ENCODE peak calls at places on chromosomes 4 and X, in nine cellular contexts. R, T, V, E, F, A, D, Y and H are unnamed samples.

GRCh38 chr4:158172558-158173258 is at the start of gene GASK1B:
- DNase-seq in R (peak), T (peak), V (no peak), E (peak), F (no peak), A (no peak), D (no peak), Y (no peak), H (no peak)

GRCh38 chr4:164876680-164877324 is at the start of gene APELA:
- DNase-seq in R (no peak), T (no peak), V (no peak), E (no peak), F (no peak), A (no peak), D (no peak), Y (no peak), H (no peak)

GRCh38 chr4:90181644-90182043 is 54.5 kb downstream of the CCSER1 start:
- DNase-seq in R (no peak), T (no peak), V (no peak), E (no peak), F (no peak), A (no peak), D (no peak), Y (no peak), H (no peak)

GRCh38 chr4:88659890-88660208 is 37.8 kb downstream of the NAP1L5 start:
- DNase-seq in R (no peak), T (no peak), V (no peak), E (no peak), F (no peak), A (no peak), D (no peak), Y (no peak), H (no peak)

GRCh38 chr4:117331817-117332216 is 246.4 kb upstream of the TRAM1L1 start:
- DNase-seq in R (no peak), T (no peak), V (no peak), E (no peak), F (no peak), A (no peak), D (no peak), Y (no peak), H (no peak)

GRCh38 chr4:67762091-67762490 is 7.9 kb upstream of the GNRHR start:
- DNase-seq in R (peak), T (peak), V (no peak), E (no peak), F (no peak), A (no peak), D (no peak), Y (no peak), H (no peak)

GRCh38 chrX:17814059-17814458 is 47.0 kb downstream of the RAI2 start:
- DNase-seq in R (no peak), T (no peak), V (no peak), E (no peak), F (no peak), A (no peak), D (no peak), Y (no peak), H (no peak)

GRCh38 chrX:8849945-8850344 is 48.8 kb upstream of the FAM9A start:
- DNase-seq in R (peak), T (no peak), V (no peak), E (no peak), F (no peak), A (no peak), D (no peak), Y (no peak), H (no peak)

GRCh38 chr4:123844374-123844773 is 447.8 kb downstream of the SPRY1 start:
- DNase-seq in R (no peak), T (no peak), V (no peak), E (no peak), F (no peak), A (no peak), D (no peak), Y (no peak), H (no peak)

GRCh38 chr4:31984872-31985271 is 1264.7 kb downstream of the PCDH7 start:
- DNase-seq in R (no peak), T (no peak), V (no peak), E (no peak), F (no peak), A (no peak), D (no peak), Y (no peak), H (no peak)

GRCh38 chrX:68196939-68197791 is 236.1 kb downstream of the OPHN1 start:
- DNase-seq in R (peak), T (peak), V (peak), E (peak), F (peak), A (peak), D (no peak), Y (peak), H (no peak)

GRCh38 chr4:183503497-183504063 is 1.3 kb upstream of the ING2 start:
- DNase-seq in R (no peak), T (peak), V (no peak), E (no peak), F (no peak), A (no peak), D (no peak), Y (peak), H (no peak)

GRCh38 chr4:24965627-24966026 is 52.8 kb upstream of the CCDC149 start:
- DNase-seq in R (peak), T (peak), V (no peak), E (no peak), F (no peak), A (no peak), D (no peak), Y (no peak), H (no peak)

GRCh38 chr4:15882675-15883086 is 55.9 kb downstream of the FGFBP1 start:
- DNase-seq in R (peak), T (peak), V (peak), E (peak), F (peak), A (peak), D (no peak), Y (peak), H (no peak)

GRCh38 chr4:67886281-67886680 is 2.5 kb upstream of the TMPRSS11D start:
- DNase-seq in R (no peak), T (no peak), V (no peak), E (no peak), F (no peak), A (no peak), D (no peak), Y (no peak), H (no peak)

GRCh38 chr4:83440148-83440814 is 15.3 kb downstream of the HELQ start:
- DNase-seq in R (no peak), T (no peak), V (no peak), E (no peak), F (no peak), A (no peak), D (no peak), Y (no peak), H (no peak)

GRCh38 chr4:147096667-147097604 is 151.3 kb upstream of the TTC29 start:
- DNase-seq in R (peak), T (no peak), V (peak), E (no peak), F (no peak), A (no peak), D (no peak), Y (no peak), H (no peak)

GRCh38 chr4:94298725-94299252 is 43.8 kb downstream of the HPGDS start:
- DNase-seq in R (no peak), T (no peak), V (no peak), E (no peak), F (no peak), A (no peak), D (no peak), Y (no peak), H (no peak)

GRCh38 chr4:7323872-7324650 is 110.7 kb downstream of the PSAPL1 start:
- DNase-seq in R (peak), T (no peak), V (no peak), E (peak), F (no peak), A (no peak), D (peak), Y (no peak), H (no peak)

GRCh38 chr4:185127021-185127925 is 15.8 kb upstream of the SLC25A4 start:
- DNase-seq in R (peak), T (no peak), V (no peak), E (peak), F (no peak), A (no peak), D (peak), Y (no peak), H (peak)

GRCh38 chr4:15691346-15692140 is 9.9 kb downstream of the FAM200B start:
- DNase-seq in R (no peak), T (no peak), V (no peak), E (no peak), F (no peak), A (no peak), D (no peak), Y (no peak), H (no peak)

GRCh38 chr4:73431813-73432168 is 4.2 kb upstream of the AFP start:
- DNase-seq in R (no peak), T (no peak), V (no peak), E (no peak), F (no peak), A (no peak), D (no peak), Y (no peak), H (no peak)

GRCh38 chr4:56575820-56576429 is 70.3 kb downstream of the ARL9 start:
- DNase-seq in R (peak), T (no peak), V (peak), E (no peak), F (no peak), A (no peak), D (no peak), Y (no peak), H (no peak)

GRCh38 chr4:175874290-175874689 is 62.2 kb upstream of the GPM6A start:
- DNase-seq in R (no peak), T (no peak), V (no peak), E (no peak), F (no peak), A (no peak), D (no peak), Y (no peak), H (no peak)

GRCh38 chr4:680565-680930 is 6.2 kb downstream of the MYL5 start:
- DNase-seq in R (no peak), T (no peak), V (no peak), E (no peak), F (no peak), A (no peak), D (peak), Y (no peak), H (no peak)

GRCh38 chr4:80140237-80140636 is 57.1 kb upstream of the PRDM8 start:
- DNase-seq in R (no peak), T (no peak), V (no peak), E (no peak), F (no peak), A (no peak), D (no peak), Y (no peak), H (no peak)

GRCh38 chr4:168723020-168723419 is 226.2 kb downstream of the PALLD start:
- DNase-seq in R (no peak), T (no peak), V (no peak), E (no peak), F (no peak), A (no peak), D (no peak), Y (no peak), H (no peak)

GRCh38 chrX:39052751-39053150 is 251.5 kb downstream of the MID1IP1 start:
- DNase-seq in R (no peak), T (no peak), V (no peak), E (no peak), F (no peak), A (no peak), D (no peak), Y (no peak), H (no peak)

GRCh38 chrX:19291086-19291485 is 52.6 kb upstream of the PDHA1 start:
- DNase-seq in R (no peak), T (no peak), V (no peak), E (no peak), F (no peak), A (no peak), D (no peak), Y (no peak), H (no peak)

GRCh38 chr4:76526585-76526990 is 91.6 kb downstream of the SHROOM3 start:
- DNase-seq in R (no peak), T (no peak), V (no peak), E (peak), F (no peak), A (no peak), D (no peak), Y (no peak), H (no peak)

GRCh38 chr4:73257995-73258667 is 467 bp downstream of the ANKRD17 start:
- DNase-seq in R (peak), T (peak), V (no peak), E (peak), F (peak), A (no peak), D (peak), Y (no peak), H (no peak)

GRCh38 chr4:7138223-7139166 is 53.8 kb upstream of the SORCS2 start:
- DNase-seq in R (no peak), T (no peak), V (no peak), E (no peak), F (no peak), A (no peak), D (no peak), Y (no peak), H (no peak)

GRCh38 chr4:70571772-70572171 is 20.3 kb upstream of the AMBN start:
- DNase-seq in R (no peak), T (no peak), V (no peak), E (no peak), F (no peak), A (no peak), D (no peak), Y (no peak), H (no peak)

GRCh38 chr4:3711183-3712111 is 54.7 kb upstream of the ADRA2C start:
- DNase-seq in R (no peak), T (no peak), V (no peak), E (no peak), F (no peak), A (no peak), D (peak), Y (no peak), H (peak)

GRCh38 chrX:15512401-15512965 is 11.9 kb downstream of the BMX start:
- DNase-seq in R (no peak), T (no peak), V (no peak), E (no peak), F (no peak), A (no peak), D (no peak), Y (no peak), H (no peak)

GRCh38 chrX:13110427-13111324 is 66.3 kb upstream of the FAM9C start:
- DNase-seq in R (peak), T (no peak), V (no peak), E (peak), F (no peak), A (no peak), D (peak), Y (no peak), H (peak)